ENCODE peak calls at places on chromosomes 16 and 17, in five cellular contexts. B is CD8-positive, alpha-beta memory T cell; G is aorta; E is HCT116; N is skeletal muscle cell. F is an unnamed sample.

GRCh38 chr17:45388604-45389325 is 43.9 kb downstream of the ARHGAP27 start:
- DNase-seq in B (no peak), G (no peak), E (no peak), N (no peak), F (no peak)

GRCh38 chr16:12317856-12318591 is 341.5 kb downstream of the SNX29 start:
- DNase-seq in B (no peak), G (no peak), E (no peak), N (no peak), F (no peak)

GRCh38 chr16:89581861-89582563 is 6.5 kb downstream of the CPNE7 start:
- DNase-seq in B (no peak), G (no peak), E (no peak), N (peak; percentile 64), F (no peak)

GRCh38 chr17:15220785-15221184 is 44.3 kb downstream of the PMP22 start:
- DNase-seq in B (no peak), G (no peak), E (no peak), N (no peak), F (no peak)

GRCh38 chr16:4675864-4676786 is 17.2 kb upstream of the NUDT16L1 start:
- DNase-seq in B (peak; percentile 81), G (no peak), E (no peak), N (no peak), F (no peak)

GRCh38 chr17:68355093-68355492 is 63.8 kb downstream of the ARSG start:
- DNase-seq in B (no peak), G (no peak), E (no peak), N (peak; percentile 29), F (no peak)

GRCh38 chr17:82094931-82095776 is 2.9 kb downstream of the FASN start:
- DNase-seq in B (no peak), G (peak; percentile 38), E (no peak), N (no peak), F (no peak)

GRCh38 chr16:29877266-29877961 is 14.4 kb upstream of the CDIPT start:
- DNase-seq in B (peak; percentile 31), G (no peak), E (peak; percentile 66), N (no peak), F (no peak)

GRCh38 chr16:58205276-58206036 is 7.5 kb upstream of the CSNK2A2 start:
- DNase-seq in B (no peak), G (no peak), E (no peak), N (no peak), F (no peak)

GRCh38 chr16:19685176-19685575 is 32.9 kb downstream of the KNOP1 start:
- DNase-seq in B (no peak), G (no peak), E (no peak), N (no peak), F (no peak)

GRCh38 chr17:70563301-70563820 is 394.0 kb downstream of the KCNJ2 start:
- DNase-seq in B (no peak), G (no peak), E (no peak), N (peak; percentile 33), F (no peak)

GRCh38 chr16:79257958-79258490 is 342.5 kb downstream of the MAF start:
- DNase-seq in B (no peak), G (no peak), E (no peak), N (no peak), F (no peak)

GRCh38 chr17:76578376-76578775 is 7.3 kb downstream of the ST6GALNAC2 start:
- DNase-seq in B (no peak), G (no peak), E (no peak), N (no peak), F (no peak)

GRCh38 chr16:86044241-86044671 is 145.3 kb downstream of the IRF8 start:
- DNase-seq in B (peak; percentile 25), G (no peak), E (peak; percentile 57), N (no peak), F (no peak)

GRCh38 chr17:62882878-62883277 is 74.8 kb upstream of the MARCHF10 start:
- DNase-seq in B (no peak), G (no peak), E (no peak), N (peak; percentile 70), F (no peak)

GRCh38 chr17:75898791-75899190 is 2.0 kb upstream of the TRIM65 start:
- DNase-seq in B (no peak), G (peak; percentile 45), E (no peak), N (no peak), F (no peak)

GRCh38 chr16:64144612-64145011 is 977.3 kb downstream of the CDH11 start:
- DNase-seq in B (no peak), G (no peak), E (no peak), N (no peak), F (no peak)

GRCh38 chr17:32349503-32349853 is 479 bp upstream of the ZNF207 start:
- DNase-seq in B (no peak), G (no peak), E (no peak), N (no peak), F (no peak)

GRCh38 chr17:19448341-19449268 is 37.6 kb downstream of the RNF112 start:
- DNase-seq in B (no peak), G (no peak), E (no peak), N (peak; percentile 88), F (no peak)

GRCh38 chr16:71524566-71525553 is 1.4 kb upstream of the CHST4 start:
- DNase-seq in B (no peak), G (no peak), E (no peak), N (no peak), F (no peak)

GRCh38 chr17:36149296-36149820 is 27.1 kb downstream of the TBC1D3B start:
- DNase-seq in B (no peak), G (peak; percentile 70), E (no peak), N (no peak), F (no peak)
- H3K4me3 ChIP-seq in B (no peak overlapping the region), G (no peak overlapping the region), E (no peak overlapping the region), N (no peak overlapping the region), F (no peak overlapping the region)

DNA sequence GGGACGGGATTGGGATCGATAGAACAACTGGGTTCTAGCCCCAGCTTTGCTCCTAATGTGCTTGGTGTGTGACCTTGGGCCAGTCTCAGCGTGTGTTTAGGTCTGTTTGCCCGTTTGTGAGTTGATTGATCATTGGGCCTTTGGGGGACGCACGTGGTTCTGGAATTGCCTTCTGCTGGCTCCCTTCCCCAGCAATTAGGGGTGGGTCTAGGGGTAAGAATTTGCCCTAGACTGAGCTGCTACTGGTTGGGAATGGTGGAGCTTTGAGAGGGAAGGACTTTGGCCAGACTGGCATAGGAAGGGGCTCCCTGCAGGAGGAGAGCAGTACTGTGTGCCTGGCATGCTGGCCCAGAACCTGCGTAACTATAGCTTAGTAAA is 1.5 kb downstream of the SPNS2 start:
- DNase-seq in B (no peak), G (no peak), E (no peak), N (no peak), F (no peak)
- H3K4me3 ChIP-seq in B (peak overlapping the region; percentile 47), G (no peak overlapping the region), E (peak overlapping the region; percentile 65), N (no peak overlapping the region), F (peak overlapping the region; percentile 49)

DNA sequence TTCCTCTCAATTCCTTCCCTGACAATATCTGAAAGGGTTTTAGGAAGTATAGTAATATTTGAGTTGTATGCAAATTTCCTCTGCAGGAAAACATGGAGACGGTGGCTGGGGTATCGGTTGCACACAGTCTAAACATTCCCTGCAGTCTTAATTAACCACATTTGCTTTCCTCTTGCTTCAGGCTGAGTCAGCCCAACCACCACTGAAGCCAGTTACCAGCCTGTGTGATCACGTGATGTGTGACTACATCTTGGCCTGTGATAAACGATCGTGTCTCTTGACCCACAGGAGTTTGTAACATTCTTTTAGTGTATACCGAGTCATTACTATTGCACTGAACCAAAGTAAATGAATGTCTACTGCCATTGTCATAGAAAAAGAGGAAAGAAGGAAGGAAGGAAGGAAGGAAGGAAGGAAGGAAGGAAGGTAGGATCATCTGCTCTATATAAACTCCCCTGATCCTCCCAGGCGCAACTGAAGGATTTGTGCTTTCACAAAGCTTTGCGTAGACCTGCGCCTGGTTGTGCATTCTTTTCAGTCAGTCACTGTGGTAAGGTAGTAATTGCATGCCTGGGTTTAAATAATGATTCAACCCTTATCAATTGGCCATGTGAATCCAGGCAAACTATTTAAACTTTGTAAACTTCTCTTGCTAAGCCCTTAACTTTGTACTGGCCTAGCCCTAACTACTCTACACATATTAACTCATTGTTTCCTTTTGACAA is 280.6 kb upstream of the SALL1 start:
- DNase-seq in B (no peak), G (no peak), E (no peak), N (peak; percentile 97), F (no peak)
- H3K4me3 ChIP-seq in B (no peak overlapping the region), G (no peak overlapping the region), E (no peak overlapping the region), N (no peak overlapping the region), F (no peak overlapping the region)

DNA sequence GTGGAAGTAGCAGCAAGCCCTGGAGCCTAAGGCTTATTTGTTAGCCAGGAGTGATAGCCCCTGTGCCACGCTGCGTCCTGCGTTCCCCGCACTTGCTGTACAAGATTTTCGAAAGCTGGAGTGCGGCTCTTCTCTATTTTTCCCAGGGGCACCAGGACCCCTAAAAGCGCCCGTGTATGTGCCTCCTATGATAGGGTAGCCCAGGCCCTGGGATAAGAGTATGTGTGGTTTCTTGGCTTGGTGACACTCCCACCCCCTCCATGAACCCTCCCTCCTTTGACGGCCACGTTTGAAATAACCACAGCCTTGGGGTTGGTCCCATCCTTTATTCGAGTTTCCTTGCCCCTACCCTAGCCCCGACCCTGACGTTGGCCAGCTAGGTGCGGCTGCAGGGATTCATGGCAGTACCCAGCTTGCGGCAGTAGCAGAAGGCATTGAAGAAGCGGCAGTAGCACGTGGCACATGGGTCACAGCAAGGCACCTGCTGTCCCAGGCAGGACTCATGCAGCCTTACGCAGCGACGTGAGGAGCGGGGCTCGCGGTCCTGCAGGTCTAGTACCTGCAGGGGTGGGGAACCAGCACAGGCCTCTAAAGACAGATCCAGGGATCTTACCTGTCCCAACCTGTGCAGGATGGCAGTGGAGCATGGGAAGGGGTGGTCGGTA is 955 bp downstream of the AGRP start:
- DNase-seq in B (no peak), G (no peak), E (no peak), N (no peak), F (no peak)
- H3K4me3 ChIP-seq in B (peak overlapping the region; percentile 83), G (no peak overlapping the region), E (peak overlapping the region; percentile 93), N (peak overlapping the region; percentile 99), F (peak overlapping the region; percentile 98)

GRCh38 chr16:10939649-10940206 is 2.5 kb downstream of the DEXI start:
- DNase-seq in B (no peak), G (no peak), E (no peak), N (no peak), F (no peak)

GRCh38 chr16:10938844-10939648 is 3.2 kb downstream of the DEXI start:
- DNase-seq in B (no peak), G (no peak), E (no peak), N (no peak), F (no peak)

GRCh38 chr16:10942352-10943297 is at the start of gene DEXI:
- DNase-seq in B (peak; percentile 95), G (peak; percentile 97), E (peak; percentile 72), N (peak; percentile 69), F (no peak)

GRCh38 chr16:10941127-10941933 is 938 bp downstream of the DEXI start:
- DNase-seq in B (no peak), G (no peak), E (no peak), N (no peak), F (no peak)

GRCh38 chr16:10940501-10941079 is 1.7 kb downstream of the DEXI start:
- DNase-seq in B (no peak), G (peak; percentile 62), E (no peak), N (no peak), F (no peak)
- H3K4me3 ChIP-seq in B (peak overlapping the region; percentile 59), G (peak overlapping the region; percentile 56), E (peak overlapping the region; percentile 84), N (peak overlapping the region; percentile 82), F (peak overlapping the region; percentile 80)

F was measured in vagina.